ENCODE peak calls at places on chromosome 1, in four cellular contexts. One of them, this sample, is unnamed.

GRCh38 chr1:175839678-175840669 is 96.6 kb upstream of the TNR start:
- DNase-seq in uterus: no peak
- DNase-seq in IMR-90: no peak
- DNase-seq in ovary: no peak
- DNase-seq in this sample: no peak

GRCh38 chr1:246329900-246330299 is 177.2 kb downstream of the SMYD3 start:
- DNase-seq in uterus: no peak
- DNase-seq in IMR-90: no peak
- DNase-seq in ovary: no peak
- DNase-seq in this sample: no peak

GRCh38 chr1:161038523-161039153 is at the start of gene TSTD1:
- DNase-seq in uterus: peak; percentile 29
- DNase-seq in IMR-90: no peak
- DNase-seq in ovary: peak; percentile 57
- DNase-seq in this sample: peak; percentile 77

GRCh38 chr1:30727796-30728195 is 4.4 kb upstream of the MATN1 start:
- DNase-seq in uterus: no peak
- DNase-seq in IMR-90: peak; percentile 66
- DNase-seq in ovary: no peak
- DNase-seq in this sample: no peak

GRCh38 chr1:10528066-10529014 is 53.6 kb downstream of the PEX14 start:
- DNase-seq in uterus: no peak
- DNase-seq in IMR-90: peak; percentile 93
- DNase-seq in ovary: no peak
- DNase-seq in this sample: no peak

GRCh38 chr1:66925944-66926343 is 1.2 kb downstream of the MIER1 start:
- DNase-seq in uterus: no peak
- DNase-seq in IMR-90: no peak
- DNase-seq in ovary: no peak
- DNase-seq in this sample: no peak

GRCh38 chr1:176878750-176879536 is 285.6 kb downstream of the ASTN1 start:
- DNase-seq in uterus: no peak
- DNase-seq in IMR-90: no peak
- DNase-seq in ovary: no peak
- DNase-seq in this sample: no peak

GRCh38 chr1:7648761-7649384 is 122.2 kb upstream of the VAMP3 start:
- DNase-seq in uterus: peak; percentile 37
- DNase-seq in IMR-90: peak; percentile 23
- DNase-seq in ovary: no peak
- DNase-seq in this sample: peak; percentile 83

GRCh38 chr1:235069171-235069570 is 59.5 kb downstream of the TOMM20 start:
- DNase-seq in uterus: no peak
- DNase-seq in IMR-90: no peak
- DNase-seq in ovary: no peak
- DNase-seq in this sample: no peak

DNA sequence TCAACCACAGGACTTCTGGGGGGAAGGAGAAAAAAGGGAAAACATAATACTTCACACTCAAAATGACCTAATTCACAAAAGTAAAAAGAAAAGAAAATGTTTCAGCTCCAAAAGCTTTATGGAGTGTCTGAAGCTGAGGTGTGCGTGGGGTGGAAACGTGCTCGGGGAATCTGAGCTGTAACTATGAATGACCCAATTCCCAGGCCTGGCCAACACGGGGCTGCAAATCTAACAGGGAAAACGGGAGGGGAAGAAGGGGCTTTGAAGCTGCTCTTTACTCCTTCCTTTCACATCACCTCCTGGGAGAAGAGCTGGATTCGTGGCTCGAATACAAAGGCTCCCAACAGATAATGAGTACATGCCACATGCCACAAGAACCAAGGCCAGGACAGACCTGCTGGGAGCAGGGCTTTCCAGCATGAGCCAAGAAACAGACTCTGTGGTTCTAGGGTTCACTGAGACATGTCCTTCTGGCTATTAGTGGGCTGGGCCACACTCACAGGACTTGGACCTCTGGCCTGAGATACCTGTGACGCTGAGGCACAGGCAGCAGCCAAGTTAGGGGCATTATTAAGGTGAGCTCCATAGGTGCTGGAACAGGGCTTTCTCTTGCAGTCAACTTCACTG is 51.5 kb downstream of the SLC66A1 start:
- DNase-seq in uterus: peak; percentile 55
- DNase-seq in IMR-90: no peak
- DNase-seq in ovary: no peak
- DNase-seq in this sample: peak; percentile 73
- H3K4me1 ChIP-seq in uterus: peaks cover 13% of the 10 kb centered on the region
- H3K4me1 ChIP-seq in IMR-90: peaks cover 6% of the 10 kb centered on the region
- H3K4me1 ChIP-seq in ovary: peaks cover 23% of the 10 kb centered on the region
- H3K4me1 ChIP-seq in this sample: no peaks in the 10 kb centered on the region

GRCh38 chr1:227328405-227329019 is 10.2 kb upstream of the CDC42BPA start:
- DNase-seq in uterus: no peak
- DNase-seq in IMR-90: no peak
- DNase-seq in ovary: no peak
- DNase-seq in this sample: no peak
- H3K4me3 ChIP-seq in uterus: no peak overlapping the region
- H3K4me3 ChIP-seq in IMR-90: no peak overlapping the region
- H3K4me3 ChIP-seq in ovary: no peak overlapping the region
- H3K4me3 ChIP-seq in this sample: no peak overlapping the region

DNA sequence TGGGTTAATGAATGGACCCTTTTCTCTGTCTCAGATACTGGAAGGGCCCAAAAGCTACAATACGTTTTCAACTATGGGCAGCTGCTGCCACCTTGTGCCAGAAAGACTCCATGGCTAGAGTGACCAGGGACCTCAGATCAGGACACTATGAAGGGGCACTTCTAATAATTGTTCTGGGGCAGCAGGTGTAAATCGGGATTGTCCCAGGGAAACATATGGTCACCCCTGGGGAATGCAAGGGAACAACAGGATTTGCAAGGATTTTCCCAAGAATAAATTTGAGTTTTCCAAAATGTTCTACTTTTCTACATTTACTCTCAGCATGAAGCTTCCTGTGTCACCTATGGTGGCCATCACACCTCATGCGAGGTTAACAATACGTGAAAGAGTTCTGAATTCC is 12.0 kb upstream of the FCAMR start:
- DNase-seq in uterus: no peak
- DNase-seq in IMR-90: peak; percentile 22
- DNase-seq in ovary: no peak
- DNase-seq in this sample: no peak
- TF ChIP-seq POLR2A in uterus: no peak
- TF ChIP-seq POLR2A in IMR-90: no peak
- TF ChIP-seq POLR2A in ovary: no peak
- TF ChIP-seq POLR2A in this sample: no peak

DNA sequence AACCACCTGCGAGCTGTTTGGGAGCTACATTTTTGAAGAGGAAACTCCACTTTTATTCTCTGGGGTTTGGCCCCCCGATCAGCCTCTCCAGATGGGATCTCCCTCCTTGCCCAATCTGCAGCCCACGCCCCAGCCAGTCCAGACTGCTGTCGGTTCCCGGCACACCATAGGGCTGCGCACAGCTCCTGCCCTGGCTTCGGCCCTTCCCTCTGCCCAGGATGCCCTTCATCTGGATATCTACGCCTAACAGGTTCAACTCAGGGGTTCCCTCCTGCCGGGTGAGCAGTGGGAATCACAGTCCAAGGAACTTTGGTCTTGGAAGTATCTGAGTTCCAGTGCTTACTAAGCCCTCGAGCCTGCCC is 135.3 kb downstream of the KAZN start:
- DNase-seq in uterus: no peak
- DNase-seq in IMR-90: no peak
- DNase-seq in ovary: no peak
- DNase-seq in this sample: no peak
- H3K4me1 ChIP-seq in uterus: no peaks in the 10 kb centered on the region
- H3K4me1 ChIP-seq in IMR-90: peaks cover 5% of the 10 kb centered on the region
- H3K4me1 ChIP-seq in ovary: no peaks in the 10 kb centered on the region
- H3K4me1 ChIP-seq in this sample: no peaks in the 10 kb centered on the region

DNA sequence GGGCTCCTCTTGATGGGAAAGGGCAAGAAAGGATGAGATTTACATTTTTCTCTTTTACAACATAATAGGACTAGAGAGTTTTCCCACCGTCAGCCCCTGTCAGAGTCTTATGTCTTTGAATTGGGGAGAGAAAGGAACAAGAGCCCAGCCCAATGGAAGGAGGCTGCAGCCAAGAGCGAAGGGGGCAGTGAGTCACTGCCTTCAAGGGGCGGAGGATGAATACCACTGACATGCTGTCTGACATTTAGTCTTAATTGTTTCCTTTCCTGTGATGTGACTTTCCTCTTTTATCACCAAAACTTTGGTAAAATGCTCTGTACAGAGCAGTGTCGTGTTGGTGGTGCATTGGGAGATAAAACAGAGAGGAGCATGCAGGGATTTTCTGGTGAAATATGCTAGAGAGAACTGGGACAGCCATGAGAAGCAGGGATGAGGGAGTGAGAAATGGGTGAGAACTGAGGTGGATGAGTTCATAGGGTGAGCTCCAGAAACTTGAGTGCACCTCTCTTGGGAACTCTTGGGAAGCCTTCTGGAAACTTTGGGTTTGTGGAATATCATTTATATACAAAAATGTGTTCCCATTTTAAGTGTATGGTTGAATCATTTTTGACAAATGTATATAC is 179.9 kb upstream of the FGGY start:
- DNase-seq in uterus: no peak
- DNase-seq in IMR-90: peak; percentile 56
- DNase-seq in ovary: no peak
- DNase-seq in this sample: no peak
- H3K4me3 ChIP-seq in uterus: no peak overlapping the region
- H3K4me3 ChIP-seq in IMR-90: no peak overlapping the region
- H3K4me3 ChIP-seq in ovary: no peak overlapping the region
- H3K4me3 ChIP-seq in this sample: no peak overlapping the region

DNA sequence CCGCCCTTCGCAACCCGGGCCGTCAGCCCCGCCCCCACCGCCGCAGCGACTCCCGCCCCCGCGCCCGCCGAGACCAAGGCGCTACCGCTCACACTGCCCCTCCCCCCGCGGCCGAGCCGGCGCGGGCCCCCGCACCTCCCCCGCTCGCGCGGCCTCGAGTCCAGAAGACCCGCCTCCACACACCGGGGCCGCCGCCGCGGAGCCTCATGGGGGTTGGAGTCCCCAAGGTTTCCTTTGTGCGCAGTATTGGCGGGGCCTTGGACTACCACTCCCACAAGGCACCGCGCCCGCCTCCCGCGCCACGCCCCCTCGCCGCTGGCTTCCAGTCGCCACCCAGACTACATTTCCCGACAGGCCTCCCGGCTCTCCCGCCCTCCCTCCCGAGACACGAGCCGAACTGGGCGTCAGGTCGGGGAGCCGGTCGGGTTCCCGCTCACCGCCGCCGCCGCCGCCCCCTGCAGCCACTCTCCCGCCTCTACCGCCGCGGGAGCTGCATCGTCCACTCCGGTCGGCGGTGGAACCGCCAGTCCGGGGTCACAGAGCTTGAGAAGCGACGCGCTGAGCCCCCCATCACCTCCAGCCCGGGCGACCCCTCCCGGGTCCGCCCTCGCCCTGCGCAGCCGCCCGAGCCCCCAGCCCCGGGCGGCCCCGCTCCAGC is at the start of gene PHF13:
- DNase-seq in uterus: peak; percentile 100
- DNase-seq in IMR-90: peak; percentile 99
- DNase-seq in ovary: peak; percentile 100
- DNase-seq in this sample: peak; percentile 100
- TF ChIP-seq POLR2A in uterus: peak; percentile 69
- TF ChIP-seq POLR2A in IMR-90: peak; percentile 43
- TF ChIP-seq POLR2A in ovary: peak; percentile 77
- TF ChIP-seq POLR2A in this sample: peak; percentile 66

DNA sequence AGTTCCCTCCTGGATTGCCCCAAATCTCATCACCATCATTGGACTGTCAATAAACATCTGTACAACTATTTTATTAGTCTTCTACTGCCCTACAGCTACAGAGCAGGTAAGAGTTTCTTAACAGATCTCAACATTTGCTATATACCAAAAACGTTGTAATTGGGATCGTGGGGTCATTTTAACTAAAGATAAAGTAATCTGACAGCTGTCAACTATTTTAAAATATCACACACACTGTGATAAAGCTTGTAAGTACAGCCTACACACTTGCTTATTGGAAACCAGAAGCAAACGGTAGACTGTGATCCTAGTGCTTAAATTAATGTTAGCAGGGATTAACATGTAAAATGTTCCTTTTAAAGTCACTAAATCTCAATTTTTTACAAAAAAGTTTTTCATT is 7.9 kb downstream of the CEPT1 start:
- DNase-seq in uterus: no peak
- DNase-seq in IMR-90: no peak
- DNase-seq in ovary: no peak
- DNase-seq in this sample: no peak
- H3K4me1 ChIP-seq in uterus: no peaks in the 10 kb centered on the region
- H3K4me1 ChIP-seq in IMR-90: no peaks in the 10 kb centered on the region
- H3K4me1 ChIP-seq in ovary: peaks cover 4% of the 10 kb centered on the region
- H3K4me1 ChIP-seq in this sample: no peaks in the 10 kb centered on the region

DNA sequence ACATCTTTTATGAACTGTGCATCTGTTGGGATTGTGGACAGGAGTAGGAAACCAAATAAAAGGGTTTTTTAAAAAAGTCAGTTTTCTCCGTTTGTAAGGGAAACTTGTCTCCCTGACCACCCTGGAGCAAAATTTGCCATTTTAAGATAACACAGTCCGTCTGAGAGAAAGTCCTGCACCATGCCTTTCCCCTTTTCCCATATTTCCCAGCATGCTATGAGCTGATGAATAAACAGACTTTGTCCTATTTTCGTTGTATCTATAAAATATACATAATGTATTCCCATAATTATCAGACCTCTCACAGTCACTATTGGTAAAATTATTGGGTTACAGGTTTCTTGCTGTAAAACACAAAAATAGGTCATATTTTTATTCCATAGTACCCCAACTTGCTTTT is 1.7 kb upstream of the AKT3 start:
- DNase-seq in uterus: no peak
- DNase-seq in IMR-90: no peak
- DNase-seq in ovary: no peak
- DNase-seq in this sample: no peak
- H3K4me3 ChIP-seq in uterus: peak overlapping the region; percentile 83
- H3K4me3 ChIP-seq in IMR-90: no peak overlapping the region
- H3K4me3 ChIP-seq in ovary: no peak overlapping the region
- H3K4me3 ChIP-seq in this sample: no peak overlapping the region